ENCODE peak calls at places on chromosomes 4 and X, in eight cellular contexts. T, X, M, B, P, C, H and V are unnamed samples.

GRCh38 chr4:69649629-69650028 is 3.4 kb downstream of the UGT2A1 start:
- DNase-seq in M (no peak), X (no peak), C (no peak), P (no peak), T (no peak), H (no peak), B (no peak), V (no peak)

GRCh38 chr4:36392049-36392448 is 110.6 kb downstream of the DTHD1 start:
- DNase-seq in X (no peak), P (no peak), M (no peak), H (no peak), B (no peak), C (no peak), T (peak), V (no peak)

GRCh38 chr4:6008766-6009385 is 9.4 kb downstream of the C4orf50 start:
- DNase-seq in C (no peak), B (no peak), T (no peak), X (no peak), H (peak), P (no peak), M (no peak), V (no peak)

GRCh38 chr4:16967722-16968121 is 69.3 kb upstream of the LDB2 start:
- DNase-seq in T (no peak), X (no peak), B (no peak), M (peak), P (no peak), H (peak), C (no peak), V (no peak)

GRCh38 chr4:110122201-110122600 is 76.2 kb downstream of the ELOVL6 start:
- DNase-seq in B (no peak), X (no peak), T (no peak), P (no peak), M (no peak), H (no peak), C (no peak), V (no peak)

GRCh38 chr4:181952478-181952877 is 290.7 kb upstream of the TENM3 start:
- DNase-seq in B (no peak), T (peak), H (no peak), C (peak), P (no peak), M (no peak), X (peak), V (peak)

GRCh38 chrX:15142084-15142715 is 127.7 kb downstream of the ASB9 start:
- DNase-seq in M (no peak), P (no peak), C (no peak), T (no peak), X (no peak), B (no peak), H (no peak), V (no peak)

GRCh38 chr4:61628282-61628681 is 428.2 kb downstream of the ADGRL3 start:
- DNase-seq in X (no peak), M (no peak), B (no peak), P (no peak), H (no peak), C (no peak), T (no peak), V (no peak)

GRCh38 chr4:16082424-16083216 is 1.2 kb downstream of the PROM1 start:
- DNase-seq in B (peak), T (no peak), M (no peak), X (no peak), H (no peak), P (no peak), C (no peak), V (no peak)

GRCh38 chr4:2451821-2452785 is 16.8 kb upstream of the RNF4 start:
- DNase-seq in M (no peak), P (no peak), T (no peak), X (no peak), C (no peak), H (no peak), B (no peak), V (no peak)

GRCh38 chr4:38674206-38675144 is 10.5 kb downstream of the KLF3 start:
- DNase-seq in X (no peak), M (no peak), B (no peak), H (no peak), C (no peak), T (no peak), P (no peak), V (no peak)

GRCh38 chr4:78870056-78870455 is 69.2 kb downstream of the PAQR3 start:
- DNase-seq in T (no peak), B (no peak), P (no peak), X (no peak), C (no peak), M (no peak), H (no peak), V (no peak)

GRCh38 chr4:42844422-42844821 is 48.1 kb upstream of the GRXCR1 start:
- DNase-seq in T (no peak), B (no peak), X (no peak), P (no peak), C (no peak), M (no peak), H (no peak), V (no peak)

GRCh38 chr4:126123933-126124332 is 809.2 kb downstream of the FAT4 start:
- DNase-seq in P (no peak), C (no peak), B (no peak), X (no peak), M (no peak), T (no peak), H (no peak), V (no peak)

GRCh38 chrX:136636121-136636520 is 11.8 kb upstream of the CD40LG start:
- DNase-seq in C (no peak), T (no peak), M (no peak), B (no peak), H (no peak), X (no peak), P (no peak), V (no peak)

GRCh38 chrX:39260965-39261364 is 459.7 kb downstream of the MID1IP1 start:
- DNase-seq in T (no peak), H (no peak), C (no peak), B (no peak), M (no peak), X (no peak), P (no peak), V (no peak)

GRCh38 chrX:50579955-50580354 is 109.3 kb upstream of the DGKK start:
- DNase-seq in C (peak), P (peak), B (no peak), T (peak), X (peak), M (peak), H (no peak), V (peak)

GRCh38 chr4:106548446-106549044 is 180.0 kb upstream of the GIMD1 start:
- DNase-seq in B (no peak), C (no peak), T (no peak), H (no peak), X (no peak), P (no peak), M (no peak), V (no peak)

GRCh38 chr4:107050525-107051135 is 14.5 kb upstream of the DKK2 start:
- DNase-seq in H (no peak), B (no peak), T (no peak), M (no peak), X (no peak), C (no peak), P (no peak), V (no peak)

GRCh38 chrX:5051831-5052491 is 1176.7 kb downstream of the NLGN4X start:
- DNase-seq in M (no peak), X (peak), C (no peak), B (peak), T (peak), P (no peak), H (peak), V (peak)

GRCh38 chrX:14673764-14674163 is 144.4 kb downstream of the GLRA2 start:
- DNase-seq in M (no peak), T (peak), B (no peak), X (peak), C (peak), H (no peak), P (peak), V (peak)

GRCh38 chr4:81218206-81218605 is 3.2 kb upstream of the PRKG2 start:
- DNase-seq in B (no peak), X (no peak), T (no peak), H (no peak), M (no peak), C (no peak), P (no peak), V (no peak)

GRCh38 chr4:10345381-10345784 is 111.8 kb downstream of the ZNF518B start:
- DNase-seq in B (no peak), H (no peak), X (no peak), P (no peak), M (no peak), C (no peak), T (no peak), V (no peak)

GRCh38 chrX:155048997-155049619 is 21.8 kb downstream of the CMC4 start:
- DNase-seq in H (no peak), P (no peak), B (no peak), T (no peak), X (no peak), C (no peak), M (peak), V (no peak)

GRCh38 chrX:30781711-30782444 is 107.2 kb downstream of the TAB3 start:
- DNase-seq in B (no peak), M (no peak), C (no peak), T (no peak), H (no peak), X (no peak), P (no peak), V (no peak)

GRCh38 chr4:24966076-24966475 is 53.2 kb upstream of the CCDC149 start:
- DNase-seq in X (no peak), H (no peak), T (no peak), M (no peak), P (no peak), C (no peak), B (no peak), V (no peak)

GRCh38 chrX:155027509-155028066 is 944 bp downstream of the FUNDC2 start:
- DNase-seq in H (no peak), C (no peak), M (no peak), T (no peak), B (no peak), P (no peak), X (peak), V (no peak)

GRCh38 chr4:102472441-102473013 is 28.6 kb upstream of the NFKB1 start:
- DNase-seq in H (no peak), T (no peak), B (no peak), C (no peak), X (no peak), P (no peak), M (no peak), V (no peak)

GRCh38 chr4:76687730-76688441 is 210.1 kb downstream of the SOWAHB start:
- DNase-seq in M (no peak), X (no peak), H (no peak), C (no peak), B (no peak), T (no peak), P (no peak), V (no peak)

GRCh38 chr4:79650217-79650616 is 242.2 kb upstream of the GK2 start:
- DNase-seq in P (no peak), X (no peak), H (no peak), T (no peak), B (no peak), C (no peak), M (no peak), V (no peak)

DNA sequence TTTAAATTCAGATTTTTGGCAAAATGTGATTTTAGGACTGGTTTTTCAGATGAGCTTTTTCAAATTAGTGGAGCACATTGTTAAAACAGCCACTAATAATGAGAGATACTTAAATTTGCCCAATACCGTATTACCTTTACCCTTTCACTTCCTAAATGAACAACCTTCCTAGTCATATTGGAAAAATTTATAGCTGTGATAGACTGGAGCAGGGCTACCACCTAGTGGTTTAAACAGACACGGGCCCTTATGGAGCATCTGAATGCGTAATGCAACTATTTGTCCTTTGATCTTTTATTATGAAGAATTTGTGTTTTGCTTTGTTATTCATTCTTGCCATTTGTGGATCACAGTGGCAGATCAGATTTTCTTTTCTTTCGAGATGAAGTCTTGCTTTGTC is 72.7 kb downstream of the KDM6A start:
- DNase-seq in B (no peak), H (no peak), P (no peak), T (no peak), X (no peak), C (no peak), M (no peak), V (no peak)
- TF ChIP-seq CTCF in B (peak), H (no peak), P (no peak), T (no peak), X (no peak), C (peak), M (no peak), V (no peak)

GRCh38 chr4:186726150-186726439 is 2.4 kb upstream of the FAT1 start:
- DNase-seq in H (no peak), M (no peak), B (no peak), T (no peak), C (no peak), P (no peak), X (no peak), V (no peak)
- H3K4me3 ChIP-seq in H (peak), M (peak), B (peak), T (peak), C (peak), P (peak), X (peak), V (peak)

DNA sequence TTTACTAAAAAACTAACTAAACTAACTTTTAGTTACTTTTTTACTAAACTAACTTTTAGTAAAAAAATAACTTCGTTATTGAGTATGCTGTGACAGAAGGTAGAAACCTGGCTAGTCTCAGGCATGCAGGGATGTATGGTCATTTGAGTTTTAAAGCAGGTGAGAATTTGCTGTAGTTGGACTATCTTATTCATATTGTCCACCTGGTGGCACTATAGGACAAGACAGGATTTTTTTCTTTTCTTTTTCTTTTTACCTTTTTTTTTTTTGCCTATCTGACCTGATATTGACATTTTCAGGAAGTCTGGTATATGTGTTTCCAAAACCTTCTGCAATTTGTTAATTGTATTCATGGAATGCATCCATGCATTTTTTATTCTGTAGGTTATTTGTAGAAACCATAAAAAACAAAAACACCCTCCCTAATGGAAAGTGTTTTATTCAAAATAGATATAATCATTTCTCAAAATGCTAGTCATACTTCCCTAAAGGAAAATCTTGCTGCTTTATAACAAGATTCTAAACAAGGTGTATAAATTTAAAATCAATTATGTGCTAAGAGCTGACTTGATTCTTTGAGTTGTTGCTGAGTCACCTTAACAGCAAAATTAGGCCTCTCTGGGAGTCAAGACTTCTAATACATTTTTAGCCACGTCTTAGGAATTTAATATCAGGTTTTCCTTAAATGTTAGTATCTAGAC is 201.2 kb upstream of the GNPDA2 start:
- DNase-seq in B (no peak), H (no peak), C (no peak), P (no peak), T (no peak), M (no peak), X (peak), V (no peak)
- TF ChIP-seq CTCF in B (peak), H (peak), C (peak), P (no peak), T (peak), M (no peak), X (peak), V (no peak)

GRCh38 chr4:64271601-64272081 is 137.6 kb downstream of the TECRL start:
- DNase-seq in B (no peak), C (no peak), P (no peak), X (peak), M (no peak), T (no peak), H (no peak), V (no peak)
- H3K4me3 ChIP-seq in B (no peak), C (no peak), P (no peak), X (no peak), M (no peak), T (no peak), H (no peak), V (no peak)

DNA sequence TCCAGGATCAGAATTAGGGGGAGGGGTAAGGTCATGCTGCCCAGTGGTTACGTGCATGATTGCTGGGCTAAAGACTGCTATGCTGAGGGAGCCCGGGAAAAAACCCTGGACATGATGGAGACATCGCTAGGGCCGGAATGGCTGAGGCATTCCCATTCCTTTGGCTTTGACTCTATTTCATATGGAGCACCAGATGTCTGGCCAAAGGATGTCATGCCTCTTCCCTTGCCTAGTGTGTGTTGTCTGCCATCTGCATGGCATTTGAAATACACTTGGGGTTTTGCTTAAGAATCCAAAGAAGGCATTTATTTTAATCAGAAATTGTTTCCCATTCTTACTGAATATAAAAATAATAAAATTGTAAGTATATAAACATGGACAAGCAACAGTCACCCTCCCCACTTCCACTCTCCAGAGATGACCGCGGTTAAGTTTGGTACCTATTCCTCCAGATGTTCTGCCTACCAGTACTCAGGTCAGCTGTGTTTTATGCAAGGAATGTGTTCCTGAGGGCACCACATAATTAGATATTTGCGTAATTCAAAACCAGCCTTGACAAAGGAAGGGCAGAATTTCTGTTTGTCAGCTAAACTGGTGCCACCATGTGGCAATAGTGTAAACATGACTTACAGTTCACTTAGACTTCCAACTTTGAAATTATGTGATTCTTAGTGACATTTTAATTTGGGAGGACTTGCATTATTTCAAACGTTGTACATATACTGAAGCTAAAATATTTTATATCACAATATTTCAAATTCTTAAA is 105.9 kb downstream of the CT47B1 start:
- DNase-seq in B (no peak), P (no peak), C (no peak), H (no peak), T (peak), X (peak), M (no peak), V (no peak)
- TF ChIP-seq CTCF in B (peak), P (peak), C (no peak), H (peak), T (peak), X (peak), M (no peak), V (peak)

DNA sequence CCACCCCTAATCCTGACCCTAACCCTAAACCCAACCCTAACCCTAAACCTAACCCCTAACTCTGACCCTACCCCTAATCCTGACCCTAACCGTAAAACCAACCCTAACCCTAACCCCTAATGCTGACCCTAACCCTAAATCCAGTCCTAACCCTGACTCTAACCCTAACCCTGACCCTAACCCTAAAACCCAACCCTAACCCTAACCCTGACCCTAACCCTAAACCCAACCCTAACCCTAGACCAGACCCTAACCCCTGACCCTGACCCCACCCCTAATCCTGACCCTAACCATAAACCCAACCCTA is 708 bp upstream of the PCGF3 start:
- DNase-seq in C (no peak), M (no peak), B (no peak), P (no peak), T (no peak), X (no peak), H (no peak), V (no peak)
- H3K4me3 ChIP-seq in C (peak), M (peak), B (peak), P (no peak), T (peak), X (peak), H (peak), V (no peak)

GRCh38 chrX:56222473-56223000 is 9.6 kb upstream of the KLF8 start:
- DNase-seq in T (no peak), P (no peak), B (no peak), M (no peak), C (no peak), X (no peak), H (no peak), V (no peak)

GRCh38 chrX:56221101-56221500 is 11.1 kb upstream of the KLF8 start:
- DNase-seq in C (no peak), H (no peak), T (no peak), P (no peak), X (no peak), B (no peak), M (no peak), V (no peak)

GRCh38 chrX:56216332-56216731 is 15.8 kb upstream of the KLF8 start:
- DNase-seq in C (no peak), M (no peak), H (no peak), X (no peak), P (no peak), T (no peak), B (no peak), V (no peak)

GRCh38 chrX:56219702-56220101 is 12.5 kb upstream of the KLF8 start:
- DNase-seq in B (no peak), X (no peak), T (no peak), P (no peak), M (no peak), C (no peak), H (no peak), V (no peak)
- TF ChIP-seq CTCF in B (peak), X (no peak), T (peak), P (no peak), M (no peak), C (no peak), H (peak), V (no peak)